ENCODE peak calls at places on chromosome 6, in four cellular contexts. Q, G, V and H are unnamed samples.

GRCh38 chr6:446418-447366 is 55.1 kb downstream of the IRF4 start:
- DNase-seq in Q (no peak), G (no peak), V (no peak), H (no peak)

GRCh38 chr6:28809947-28810654 is 113.7 kb downstream of the TRIM27 start:
- DNase-seq in Q (no peak), G (no peak), V (peak), H (no peak)

GRCh38 chr6:29926081-29926794 is 16.1 kb upstream of the HLA-A start:
- DNase-seq in Q (no peak), G (no peak), V (peak), H (no peak)

GRCh38 chr6:35247642-35248231 is 11.8 kb upstream of the ZNF76 start:
- DNase-seq in Q (no peak), G (no peak), V (no peak), H (no peak)

GRCh38 chr6:7241709-7242645 is 71.0 kb downstream of the SSR1 start:
- DNase-seq in Q (no peak), G (peak), V (no peak), H (peak)

GRCh38 chr6:140346461-140346860 is 972.0 kb upstream of the CITED2 start:
- DNase-seq in Q (no peak), G (no peak), V (no peak), H (no peak)

GRCh38 chr6:111721677-111722219 is 116.1 kb upstream of the TRAF3IP2 start:
- DNase-seq in Q (peak), G (no peak), V (peak), H (no peak)

GRCh38 chr6:150079604-150080003 is 10.7 kb upstream of the ULBP3 start:
- DNase-seq in Q (no peak), G (no peak), V (peak), H (no peak)

GRCh38 chr6:1131285-1132079 is 180.4 kb upstream of the FOXQ1 start:
- DNase-seq in Q (no peak), G (no peak), V (no peak), H (no peak)

GRCh38 chr6:147207351-147207750 is 3.1 kb downstream of the STXBP5 start:
- DNase-seq in Q (no peak), G (no peak), V (no peak), H (no peak)

GRCh38 chr6:55678330-55679224 is 99.6 kb upstream of the HMGCLL1 start:
- DNase-seq in Q (peak), G (no peak), V (no peak), H (no peak)

GRCh38 chr6:121437861-121438651 is 2.6 kb downstream of the GJA1 start:
- DNase-seq in Q (no peak), G (no peak), V (peak), H (no peak)

GRCh38 chr6:145887969-145888368 is 73.4 kb upstream of the FBXO30 start:
- DNase-seq in Q (peak), G (no peak), V (peak), H (no peak)

GRCh38 chr6:52504778-52505127 is 72.1 kb downstream of the TRAM2 start:
- DNase-seq in Q (no peak), G (no peak), V (no peak), H (peak)

GRCh38 chr6:125700591-125701353 is 48.7 kb upstream of the HEY2 start:
- DNase-seq in Q (no peak), G (no peak), V (peak), H (no peak)

GRCh38 chr6:13709698-13710551 is 1.7 kb downstream of the RANBP9 start:
- DNase-seq in Q (peak), G (no peak), V (peak), H (no peak)

DNA sequence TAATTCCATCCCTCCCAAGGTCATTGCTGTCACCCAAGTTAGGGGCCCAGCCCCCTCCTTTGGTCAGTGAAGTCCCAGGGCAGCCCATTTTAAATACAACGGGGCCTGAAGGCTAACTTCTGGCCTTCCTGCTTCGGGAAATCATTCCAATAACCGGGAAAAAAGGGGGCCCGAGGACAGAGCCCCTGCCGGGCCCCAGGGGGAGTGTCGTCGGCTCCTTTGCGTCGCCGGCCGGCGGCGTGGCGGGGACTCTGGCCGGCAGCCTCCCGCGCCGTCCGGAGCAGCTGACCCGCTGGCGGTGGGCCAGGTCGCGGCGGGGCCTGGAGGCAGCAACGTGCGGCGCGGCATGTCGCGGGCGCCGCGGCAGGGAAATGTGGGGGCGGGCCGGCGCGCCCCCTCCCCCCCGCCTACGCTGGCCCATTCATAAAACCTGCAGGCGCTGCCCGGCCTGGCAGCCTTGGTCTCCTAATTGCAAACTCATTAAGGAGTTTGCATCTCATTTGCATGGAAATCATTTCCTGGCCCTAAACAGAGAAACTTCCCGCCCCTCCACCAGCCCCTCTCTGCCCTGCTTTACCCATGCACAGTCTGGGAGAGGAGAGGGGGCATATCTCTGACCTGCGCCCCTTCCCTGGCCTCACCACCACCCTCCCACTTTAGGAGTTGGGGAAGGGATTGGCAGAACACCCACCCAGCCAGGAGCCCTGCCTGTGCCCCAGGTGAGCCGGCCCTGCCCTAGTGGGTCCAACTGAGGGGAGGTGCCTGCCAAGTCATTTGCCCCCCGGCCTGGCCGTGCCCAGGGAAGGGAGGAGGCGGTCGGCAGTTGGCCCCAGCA is 50.7 kb downstream of the MRPL14 start:
- DNase-seq in Q (peak), G (peak), V (peak), H (no peak)
- TF ChIP-seq CTCF in Q (no peak), G (no peak), V (no peak), H (no peak)

GRCh38 chr6:64254558-64254957 is 619.0 kb downstream of the PHF3 start:
- DNase-seq in Q (no peak), G (no peak), V (no peak), H (no peak)

GRCh38 chr6:64252256-64252655 is 616.7 kb downstream of the PHF3 start:
- DNase-seq in Q (no peak), G (no peak), V (no peak), H (no peak)

GRCh38 chr6:64249129-64249528 is 613.5 kb downstream of the PHF3 start:
- DNase-seq in Q (no peak), G (no peak), V (no peak), H (no peak)

GRCh38 chr6:64255000-64255399 is 619.4 kb downstream of the PHF3 start:
- DNase-seq in Q (no peak), G (no peak), V (no peak), H (no peak)

DNA sequence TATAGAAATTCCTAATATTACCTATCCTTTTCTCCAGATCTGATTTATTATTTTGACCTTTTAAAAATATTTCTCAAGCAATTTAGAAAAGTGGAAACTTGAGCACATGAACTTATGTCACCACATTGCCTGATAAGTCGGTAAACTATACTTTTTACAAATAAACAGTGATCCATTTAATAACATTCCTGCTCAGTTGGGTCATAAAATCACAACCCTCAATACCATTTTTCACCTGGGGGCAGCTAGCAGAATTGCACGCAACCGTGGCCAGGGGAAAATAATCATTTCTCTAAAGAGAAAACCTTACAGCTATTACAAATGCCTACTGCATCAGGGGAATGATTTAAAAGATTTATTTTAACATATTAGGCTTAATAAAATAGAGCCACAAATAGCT is 614.5 kb downstream of the PHF3 start:
- DNase-seq in Q (no peak), G (no peak), V (peak), H (no peak)
- TF ChIP-seq CTCF in Q (peak), G (no peak), V (no peak), H (no peak)

GRCh38 chr6:119628691-119629621 is 279.4 kb upstream of the MAN1A1 start:
- DNase-seq in Q (no peak), G (no peak), V (peak), H (no peak)
- TF ChIP-seq CTCF in Q (no peak), G (no peak), V (no peak), H (no peak)

DNA sequence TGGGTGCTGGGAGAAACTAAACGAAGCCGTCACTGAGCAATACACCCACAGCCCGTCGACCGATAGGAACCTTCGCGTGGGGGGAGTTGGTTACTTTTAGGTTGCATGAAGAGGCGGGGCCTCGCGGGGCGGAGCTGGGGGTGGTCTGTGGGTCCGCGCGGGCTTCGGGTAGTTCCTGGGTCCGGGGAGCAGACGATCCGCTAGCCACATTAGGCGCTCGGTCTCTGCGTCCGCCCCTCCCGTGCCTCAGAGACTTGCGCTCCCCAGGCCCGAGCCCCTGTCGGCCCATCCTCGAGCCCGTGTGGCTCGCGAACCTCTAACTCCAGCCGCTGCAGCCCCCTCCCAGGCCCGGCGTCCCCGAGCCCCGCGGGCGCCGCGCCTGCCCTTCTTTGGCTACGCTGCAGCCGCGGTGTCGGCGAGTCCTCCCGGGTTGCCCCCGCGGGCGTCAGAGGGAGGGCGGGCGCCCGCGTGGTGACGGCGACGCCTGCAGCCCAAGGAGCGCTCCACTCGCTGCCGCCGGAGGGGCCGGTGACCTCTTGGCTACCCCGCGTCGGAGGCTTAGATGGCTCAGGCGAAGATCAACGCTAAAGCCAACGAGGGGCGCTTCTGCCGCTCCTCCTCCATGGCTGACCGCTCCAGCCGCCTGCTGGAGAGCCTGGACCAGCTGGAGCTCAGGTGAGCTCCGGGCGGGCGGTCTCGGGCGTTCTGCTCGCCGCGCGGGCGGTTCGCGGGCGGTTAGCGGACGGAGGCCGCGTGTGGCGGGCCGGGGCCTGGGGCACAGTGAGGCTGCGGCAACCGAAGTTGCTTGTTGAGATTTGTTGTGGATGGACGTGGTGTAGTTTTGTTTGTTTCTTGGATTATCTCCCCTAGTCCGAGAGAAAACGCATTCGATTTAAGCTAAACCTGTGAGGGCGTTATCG is at the start of gene BAG2:
- DNase-seq in Q (peak), G (peak), V (peak), H (peak)
- TF ChIP-seq CTCF in Q (peak), G (peak), V (no peak), H (no peak)

DNA sequence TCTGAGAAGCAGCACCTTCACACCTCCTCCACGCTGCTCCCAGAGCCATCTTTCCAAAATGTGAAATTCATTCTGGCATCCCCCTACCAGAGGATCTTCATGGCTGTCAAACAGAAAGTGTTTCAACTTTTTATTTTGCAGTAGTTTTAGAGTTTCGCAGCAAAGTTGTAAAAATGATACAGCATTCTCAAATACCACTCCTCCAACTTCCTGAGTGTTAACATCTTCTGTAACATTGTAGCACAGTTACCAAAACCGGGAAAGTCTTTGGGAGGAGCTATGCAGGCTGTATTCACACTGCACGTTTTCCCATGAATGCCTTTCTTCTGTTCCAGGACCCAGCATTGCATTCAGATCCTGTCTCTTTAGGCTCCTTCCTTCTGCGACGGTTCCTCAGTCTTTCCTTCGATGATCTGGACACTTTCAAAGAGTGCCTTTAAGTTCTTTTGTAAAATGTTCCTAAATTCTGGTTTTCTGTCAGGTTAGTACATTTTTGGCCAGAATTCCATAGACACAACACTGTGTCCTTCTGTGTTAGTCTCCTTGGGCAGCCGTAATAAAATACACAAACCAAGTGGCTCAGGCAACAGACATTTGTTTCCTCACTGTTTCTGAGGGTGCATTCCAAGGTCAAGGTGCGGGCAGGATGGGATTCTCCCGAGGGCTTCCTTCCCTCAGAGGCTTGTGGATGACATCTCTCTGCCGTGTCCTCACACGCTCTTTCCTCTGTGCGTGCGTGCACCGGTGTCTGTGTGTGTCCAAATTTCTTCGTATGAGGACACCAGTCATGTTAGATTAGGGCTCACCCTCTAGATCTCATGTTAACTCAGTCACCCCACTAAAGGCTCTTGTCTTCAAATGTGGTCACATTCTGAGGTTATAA is 30.3 kb downstream of the CDYL start:
- DNase-seq in Q (no peak), G (no peak), V (no peak), H (no peak)
- TF ChIP-seq CTCF in Q (no peak), G (no peak), V (no peak), H (peak)

GRCh38 chr6:25732468-25733198 is 21.9 kb upstream of the SLC17A4 start:
- DNase-seq in Q (no peak), G (no peak), V (peak), H (no peak)
- TF ChIP-seq CTCF in Q (no peak), G (no peak), V (peak), H (no peak)

GRCh38 chr6:32406857-32407256 is at the start of gene BTNL2:
- DNase-seq in Q (no peak), G (no peak), V (peak), H (no peak)
- TF ChIP-seq CTCF in Q (no peak), G (no peak), V (no peak), H (no peak)

GRCh38 chr6:47477497-47478232 is at the start of gene CD2AP:
- DNase-seq in Q (peak), G (peak), V (peak), H (peak)
- TF ChIP-seq CTCF in Q (no peak), G (no peak), V (peak), H (no peak)